ENCODE peak calls at places on chromosomes 6 and 20, in seven cellular contexts. One of them, this sample, is unnamed. For H3K9me3 and H3K4me1, the result is how much of the 10 kb centered on the place peaks cover.

GRCh38 chr6:44002071-44002590 is 125.1 kb downstream of the MRPL14 start:
- DNase-seq in psoas muscle: no peak
- DNase-seq in mammary epithelial cell: no peak
- DNase-seq in cardiac muscle cell: peak
- DNase-seq in CD4-positive, CD25-positive, alpha-beta regulatory T cell: no peak
- DNase-seq in heart right ventricle: no peak
- DNase-seq in esophagus squamous epithelium: no peak
- DNase-seq in this sample: no peak

GRCh38 chr6:82842721-82843120 is 222.9 kb downstream of the UBE3D start:
- DNase-seq in CD4-positive, CD25-positive, alpha-beta regulatory T cell: no peak
- DNase-seq in heart right ventricle: no peak
- DNase-seq in mammary epithelial cell: peak
- DNase-seq in esophagus squamous epithelium: no peak
- DNase-seq in psoas muscle: no peak
- DNase-seq in cardiac muscle cell: peak
- DNase-seq in this sample: no peak

GRCh38 chr6:134015719-134016557 is 36.5 kb downstream of the SLC2A12 start:
- DNase-seq in cardiac muscle cell: no peak
- DNase-seq in heart right ventricle: no peak
- DNase-seq in CD4-positive, CD25-positive, alpha-beta regulatory T cell: no peak
- DNase-seq in mammary epithelial cell: no peak
- DNase-seq in psoas muscle: no peak
- DNase-seq in esophagus squamous epithelium: no peak
- DNase-seq in this sample: no peak

GRCh38 chr6:163670283-163670682 is 255.8 kb downstream of the QKI start:
- DNase-seq in mammary epithelial cell: no peak
- DNase-seq in heart right ventricle: no peak
- DNase-seq in esophagus squamous epithelium: no peak
- DNase-seq in CD4-positive, CD25-positive, alpha-beta regulatory T cell: no peak
- DNase-seq in cardiac muscle cell: no peak
- DNase-seq in psoas muscle: no peak
- DNase-seq in this sample: no peak

GRCh38 chr6:129606664-129607063 is 103.3 kb downstream of the ARHGAP18 start:
- DNase-seq in cardiac muscle cell: peak
- DNase-seq in mammary epithelial cell: no peak
- DNase-seq in heart right ventricle: no peak
- DNase-seq in esophagus squamous epithelium: no peak
- DNase-seq in CD4-positive, CD25-positive, alpha-beta regulatory T cell: no peak
- DNase-seq in psoas muscle: no peak
- DNase-seq in this sample: no peak

GRCh38 chr6:167255918-167256553 is 35.1 kb upstream of the UNC93A start:
- DNase-seq in psoas muscle: no peak
- DNase-seq in CD4-positive, CD25-positive, alpha-beta regulatory T cell: no peak
- DNase-seq in cardiac muscle cell: no peak
- DNase-seq in heart right ventricle: no peak
- DNase-seq in mammary epithelial cell: no peak
- DNase-seq in esophagus squamous epithelium: no peak
- DNase-seq in this sample: no peak

GRCh38 chr20:38471245-38471644 is 1.4 kb upstream of the RALGAPB start:
- DNase-seq in cardiac muscle cell: no peak
- DNase-seq in heart right ventricle: no peak
- DNase-seq in esophagus squamous epithelium: no peak
- DNase-seq in CD4-positive, CD25-positive, alpha-beta regulatory T cell: no peak
- DNase-seq in psoas muscle: no peak
- DNase-seq in mammary epithelial cell: no peak
- DNase-seq in this sample: no peak

GRCh38 chr6:127924440-127924839 is 23.6 kb upstream of the THEMIS start:
- DNase-seq in CD4-positive, CD25-positive, alpha-beta regulatory T cell: no peak
- DNase-seq in cardiac muscle cell: no peak
- DNase-seq in esophagus squamous epithelium: no peak
- DNase-seq in mammary epithelial cell: peak
- DNase-seq in psoas muscle: no peak
- DNase-seq in heart right ventricle: no peak
- DNase-seq in this sample: no peak

GRCh38 chr20:62606551-62607201 is 35.6 kb upstream of the SLCO4A1 start:
- DNase-seq in CD4-positive, CD25-positive, alpha-beta regulatory T cell: no peak
- DNase-seq in mammary epithelial cell: no peak
- DNase-seq in esophagus squamous epithelium: no peak
- DNase-seq in psoas muscle: peak
- DNase-seq in cardiac muscle cell: peak
- DNase-seq in heart right ventricle: peak
- DNase-seq in this sample: peak

GRCh38 chr20:61934716-61935530 is 130.8 kb downstream of the TAF4 start:
- DNase-seq in heart right ventricle: no peak
- DNase-seq in esophagus squamous epithelium: no peak
- DNase-seq in mammary epithelial cell: no peak
- DNase-seq in CD4-positive, CD25-positive, alpha-beta regulatory T cell: no peak
- DNase-seq in psoas muscle: no peak
- DNase-seq in cardiac muscle cell: no peak
- DNase-seq in this sample: no peak

DNA sequence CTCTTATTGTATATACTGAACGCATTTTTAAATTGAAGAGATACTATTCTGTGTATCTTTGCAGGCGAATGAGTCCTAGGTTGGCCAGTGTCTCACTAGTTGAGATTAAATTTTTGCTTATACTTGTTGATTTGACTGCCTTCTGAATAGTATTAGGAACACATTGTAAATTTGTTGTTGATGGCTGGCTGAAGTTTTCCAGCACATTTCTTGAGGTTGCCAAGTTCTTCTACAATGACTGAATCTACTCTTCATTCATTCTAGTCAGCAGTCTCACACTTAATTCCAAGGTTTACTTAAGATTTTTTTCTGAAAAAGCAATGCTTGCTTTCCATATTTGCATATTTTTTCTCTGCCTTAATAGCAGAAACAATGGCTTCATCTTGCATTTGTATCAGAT is 151.7 kb downstream of the ZFAND3 start:
- DNase-seq in heart right ventricle: no peak
- DNase-seq in psoas muscle: no peak
- DNase-seq in cardiac muscle cell: no peak
- DNase-seq in mammary epithelial cell: no peak
- DNase-seq in CD4-positive, CD25-positive, alpha-beta regulatory T cell: no peak
- DNase-seq in esophagus squamous epithelium: no peak
- DNase-seq in this sample: no peak
- H3K9me3 ChIP-seq in heart right ventricle: under half
- H3K9me3 ChIP-seq in psoas muscle: under half
- H3K9me3 ChIP-seq in cardiac muscle cell: under half
- H3K9me3 ChIP-seq in mammary epithelial cell: under half
- H3K9me3 ChIP-seq in CD4-positive, CD25-positive, alpha-beta regulatory T cell: under half
- H3K9me3 ChIP-seq in esophagus squamous epithelium: under half
- H3K9me3 ChIP-seq in this sample: under half

GRCh38 chr20:35738410-35739179 is 3.5 kb downstream of the RBM39 start:
- DNase-seq in CD4-positive, CD25-positive, alpha-beta regulatory T cell: no peak
- DNase-seq in cardiac muscle cell: no peak
- DNase-seq in heart right ventricle: no peak
- DNase-seq in psoas muscle: no peak
- DNase-seq in mammary epithelial cell: no peak
- DNase-seq in esophagus squamous epithelium: no peak
- DNase-seq in this sample: no peak
- H3K4me1 ChIP-seq in CD4-positive, CD25-positive, alpha-beta regulatory T cell: half or more
- H3K4me1 ChIP-seq in cardiac muscle cell: under half
- H3K4me1 ChIP-seq in heart right ventricle: half or more
- H3K4me1 ChIP-seq in psoas muscle: half or more
- H3K4me1 ChIP-seq in mammary epithelial cell: under half
- H3K4me1 ChIP-seq in esophagus squamous epithelium: under half
- H3K4me1 ChIP-seq in this sample: under half

GRCh38 chr6:157753291-157753690 is 69.8 kb upstream of the SNX9 start:
- DNase-seq in psoas muscle: no peak
- DNase-seq in esophagus squamous epithelium: no peak
- DNase-seq in CD4-positive, CD25-positive, alpha-beta regulatory T cell: no peak
- DNase-seq in heart right ventricle: no peak
- DNase-seq in mammary epithelial cell: peak
- DNase-seq in cardiac muscle cell: no peak
- DNase-seq in this sample: no peak
- H3K9me3 ChIP-seq in psoas muscle: under half
- H3K9me3 ChIP-seq in esophagus squamous epithelium: under half
- H3K9me3 ChIP-seq in CD4-positive, CD25-positive, alpha-beta regulatory T cell: under half
- H3K9me3 ChIP-seq in heart right ventricle: under half
- H3K9me3 ChIP-seq in mammary epithelial cell: under half
- H3K9me3 ChIP-seq in cardiac muscle cell: under half
- H3K9me3 ChIP-seq in this sample: under half

GRCh38 chr6:2542101-2542857 is 208.4 kb downstream of the MYLK4 start:
- DNase-seq in mammary epithelial cell: no peak
- DNase-seq in CD4-positive, CD25-positive, alpha-beta regulatory T cell: no peak
- DNase-seq in heart right ventricle: no peak
- DNase-seq in esophagus squamous epithelium: no peak
- DNase-seq in psoas muscle: no peak
- DNase-seq in cardiac muscle cell: no peak
- DNase-seq in this sample: no peak
- H3K4me1 ChIP-seq in mammary epithelial cell: under half
- H3K4me1 ChIP-seq in CD4-positive, CD25-positive, alpha-beta regulatory T cell: under half
- H3K4me1 ChIP-seq in heart right ventricle: under half
- H3K4me1 ChIP-seq in esophagus squamous epithelium: under half
- H3K4me1 ChIP-seq in psoas muscle: under half
- H3K4me1 ChIP-seq in cardiac muscle cell: under half
- H3K4me1 ChIP-seq in this sample: under half

DNA sequence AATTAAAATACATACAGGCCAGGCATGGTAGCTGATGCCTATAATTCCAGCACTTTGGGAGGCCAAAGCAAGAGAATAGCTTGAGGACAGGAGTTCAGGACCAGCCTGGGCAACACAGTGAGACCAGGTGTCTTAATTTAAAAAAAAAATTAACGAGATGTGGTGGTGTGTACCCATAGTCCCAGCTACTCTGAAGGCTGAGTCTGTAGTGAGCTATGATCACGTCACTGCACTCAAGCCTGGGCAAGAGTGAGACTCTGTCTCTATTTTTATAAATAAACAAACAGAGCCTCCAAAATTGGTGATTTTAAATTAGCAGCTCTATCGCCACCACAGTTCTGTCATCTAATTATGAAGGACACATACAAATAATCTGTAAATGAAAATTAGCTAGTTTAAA is 37.9 kb downstream of the ABHD12 start:
- DNase-seq in esophagus squamous epithelium: no peak
- DNase-seq in CD4-positive, CD25-positive, alpha-beta regulatory T cell: no peak
- DNase-seq in cardiac muscle cell: no peak
- DNase-seq in mammary epithelial cell: peak
- DNase-seq in psoas muscle: no peak
- DNase-seq in heart right ventricle: no peak
- DNase-seq in this sample: no peak
- H3K9me3 ChIP-seq in esophagus squamous epithelium: under half
- H3K9me3 ChIP-seq in CD4-positive, CD25-positive, alpha-beta regulatory T cell: under half
- H3K9me3 ChIP-seq in cardiac muscle cell: under half
- H3K9me3 ChIP-seq in mammary epithelial cell: under half
- H3K9me3 ChIP-seq in psoas muscle: under half
- H3K9me3 ChIP-seq in heart right ventricle: under half
- H3K9me3 ChIP-seq in this sample: under half

GRCh38 chr20:45049904-45050471 is 50.9 kb downstream of the KCNS1 start:
- DNase-seq in psoas muscle: no peak
- DNase-seq in mammary epithelial cell: no peak
- DNase-seq in esophagus squamous epithelium: no peak
- DNase-seq in CD4-positive, CD25-positive, alpha-beta regulatory T cell: no peak
- DNase-seq in heart right ventricle: no peak
- DNase-seq in cardiac muscle cell: no peak
- DNase-seq in this sample: no peak
- H3K4me1 ChIP-seq in psoas muscle: under half
- H3K4me1 ChIP-seq in mammary epithelial cell: under half
- H3K4me1 ChIP-seq in esophagus squamous epithelium: under half
- H3K4me1 ChIP-seq in CD4-positive, CD25-positive, alpha-beta regulatory T cell: half or more
- H3K4me1 ChIP-seq in heart right ventricle: under half
- H3K4me1 ChIP-seq in cardiac muscle cell: under half
- H3K4me1 ChIP-seq in this sample: under half

GRCh38 chr20:41598719-41599118 is 19.5 kb downstream of the CHD6 start:
- DNase-seq in psoas muscle: no peak
- DNase-seq in CD4-positive, CD25-positive, alpha-beta regulatory T cell: no peak
- DNase-seq in heart right ventricle: no peak
- DNase-seq in esophagus squamous epithelium: no peak
- DNase-seq in cardiac muscle cell: no peak
- DNase-seq in mammary epithelial cell: no peak
- DNase-seq in this sample: no peak

GRCh38 chr20:41600926-41601631 is 17.1 kb downstream of the CHD6 start:
- DNase-seq in psoas muscle: no peak
- DNase-seq in cardiac muscle cell: no peak
- DNase-seq in esophagus squamous epithelium: no peak
- DNase-seq in heart right ventricle: no peak
- DNase-seq in CD4-positive, CD25-positive, alpha-beta regulatory T cell: no peak
- DNase-seq in mammary epithelial cell: no peak
- DNase-seq in this sample: no peak

GRCh38 chr20:41599699-41600104 is 18.5 kb downstream of the CHD6 start:
- DNase-seq in CD4-positive, CD25-positive, alpha-beta regulatory T cell: no peak
- DNase-seq in esophagus squamous epithelium: no peak
- DNase-seq in cardiac muscle cell: no peak
- DNase-seq in heart right ventricle: no peak
- DNase-seq in mammary epithelial cell: no peak
- DNase-seq in psoas muscle: no peak
- DNase-seq in this sample: no peak

GRCh38 chr20:41604002-41604401 is 14.2 kb downstream of the CHD6 start:
- DNase-seq in esophagus squamous epithelium: no peak
- DNase-seq in psoas muscle: no peak
- DNase-seq in CD4-positive, CD25-positive, alpha-beta regulatory T cell: no peak
- DNase-seq in heart right ventricle: no peak
- DNase-seq in cardiac muscle cell: no peak
- DNase-seq in mammary epithelial cell: no peak
- DNase-seq in this sample: no peak

DNA sequence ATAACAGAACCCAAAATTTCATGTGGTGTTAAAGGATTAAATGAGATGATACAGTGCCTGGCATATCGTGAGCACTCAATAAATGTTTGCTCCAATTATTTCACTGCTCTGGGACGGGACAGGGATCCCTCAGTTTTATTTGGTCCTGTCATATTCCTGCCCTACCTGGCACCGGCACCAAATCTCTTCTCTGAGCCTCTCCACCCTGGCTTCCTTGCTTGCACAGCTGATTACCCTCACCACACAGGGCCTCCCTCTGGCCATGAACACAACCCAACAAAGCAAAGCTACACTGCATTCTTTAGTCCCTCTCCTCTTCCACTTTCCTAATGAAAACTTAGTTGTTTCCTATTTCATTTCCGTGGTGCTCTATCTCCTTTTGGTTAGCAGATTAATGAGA is 16.4 kb downstream of the CHD6 start:
- DNase-seq in heart right ventricle: no peak
- DNase-seq in psoas muscle: no peak
- DNase-seq in CD4-positive, CD25-positive, alpha-beta regulatory T cell: no peak
- DNase-seq in cardiac muscle cell: no peak
- DNase-seq in mammary epithelial cell: no peak
- DNase-seq in esophagus squamous epithelium: no peak
- DNase-seq in this sample: no peak
- H3K9me3 ChIP-seq in heart right ventricle: half or more
- H3K9me3 ChIP-seq in psoas muscle: under half
- H3K9me3 ChIP-seq in CD4-positive, CD25-positive, alpha-beta regulatory T cell: half or more
- H3K9me3 ChIP-seq in cardiac muscle cell: under half
- H3K9me3 ChIP-seq in mammary epithelial cell: under half
- H3K9me3 ChIP-seq in esophagus squamous epithelium: under half
- H3K9me3 ChIP-seq in this sample: under half

GRCh38 chr6:132482595-132482994 is 30.3 kb downstream of the STX7 start:
- DNase-seq in mammary epithelial cell: no peak
- DNase-seq in psoas muscle: no peak
- DNase-seq in CD4-positive, CD25-positive, alpha-beta regulatory T cell: no peak
- DNase-seq in esophagus squamous epithelium: no peak
- DNase-seq in heart right ventricle: no peak
- DNase-seq in cardiac muscle cell: no peak
- DNase-seq in this sample: no peak
- H3K4me1 ChIP-seq in mammary epithelial cell: under half
- H3K4me1 ChIP-seq in psoas muscle: under half
- H3K4me1 ChIP-seq in CD4-positive, CD25-positive, alpha-beta regulatory T cell: under half
- H3K4me1 ChIP-seq in esophagus squamous epithelium: under half
- H3K4me1 ChIP-seq in heart right ventricle: under half
- H3K4me1 ChIP-seq in cardiac muscle cell: under half
- H3K4me1 ChIP-seq in this sample: under half

GRCh38 chr20:59778615-59779200 is 154.7 kb downstream of the SYCP2 start:
- DNase-seq in heart right ventricle: no peak
- DNase-seq in cardiac muscle cell: no peak
- DNase-seq in CD4-positive, CD25-positive, alpha-beta regulatory T cell: no peak
- DNase-seq in mammary epithelial cell: no peak
- DNase-seq in psoas muscle: no peak
- DNase-seq in esophagus squamous epithelium: no peak
- DNase-seq in this sample: no peak
- H3K9me3 ChIP-seq in heart right ventricle: under half
- H3K9me3 ChIP-seq in cardiac muscle cell: under half
- H3K9me3 ChIP-seq in CD4-positive, CD25-positive, alpha-beta regulatory T cell: under half
- H3K9me3 ChIP-seq in mammary epithelial cell: under half
- H3K9me3 ChIP-seq in psoas muscle: under half
- H3K9me3 ChIP-seq in esophagus squamous epithelium: under half
- H3K9me3 ChIP-seq in this sample: under half